ENCODE peak calls at places on chromosomes 13 and 19, in six cellular contexts. F, L, N, B, R and D are unnamed samples.

GRCh38 chr13:110944121-110944967 is 29.5 kb upstream of the ANKRD10 start:
- DNase-seq in F (peak), L (peak), N (peak), B (peak), R (no peak), D (peak)

GRCh38 chr13:107376393-107377085 is 808.6 kb upstream of the ARGLU1 start:
- DNase-seq in F (no peak), L (peak), N (no peak), B (no peak), R (no peak), D (peak)

GRCh38 chr19:12705654-12706331 is 9.4 kb upstream of the FBXW9 start:
- DNase-seq in F (no peak), L (no peak), N (no peak), B (no peak), R (no peak), D (no peak)

GRCh38 chr19:9671654-9672053 is 3.2 kb downstream of the ZNF562 start:
- DNase-seq in F (no peak), L (no peak), N (no peak), B (no peak), R (no peak), D (no peak)

GRCh38 chr13:25768726-25769270 is 283.0 kb downstream of the SHISA2 start:
- DNase-seq in F (no peak), L (no peak), N (no peak), B (no peak), R (no peak), D (no peak)

GRCh38 chr13:48491423-48492122 is 41.3 kb downstream of the RCBTB2 start:
- DNase-seq in F (no peak), L (peak), N (no peak), B (no peak), R (no peak), D (no peak)

GRCh38 chr19:29247051-29247450 is 34.1 kb upstream of the UQCRFS1 start:
- DNase-seq in F (no peak), L (no peak), N (no peak), B (no peak), R (no peak), D (peak)

GRCh38 chr13:100895656-100896055 is 221.1 kb upstream of the TMTC4 start:
- DNase-seq in F (no peak), L (no peak), N (no peak), B (no peak), R (no peak), D (no peak)

GRCh38 chr13:69970521-69970920 is 137.1 kb upstream of the ATXN8OS start:
- DNase-seq in F (no peak), L (no peak), N (no peak), B (peak), R (no peak), D (no peak)

GRCh38 chr13:98507060-98507797 is 69.7 kb downstream of the STK24 start:
- DNase-seq in F (no peak), L (no peak), N (no peak), B (peak), R (no peak), D (peak)

GRCh38 chr13:98480915-98481510 is 95.9 kb downstream of the STK24 start:
- DNase-seq in F (peak), L (peak), N (peak), B (no peak), R (no peak), D (no peak)

GRCh38 chr19:19817357-19817756 is 4.2 kb downstream of the ZNF506 start:
- DNase-seq in F (peak), L (no peak), N (peak), B (no peak), R (peak), D (no peak)

GRCh38 chr13:51822106-51822840 is 18.3 kb upstream of the DHRS12 start:
- DNase-seq in F (no peak), L (no peak), N (no peak), B (no peak), R (no peak), D (peak)

GRCh38 chr19:14381689-14382474 is 638 bp downstream of the ADGRE5 start:
- DNase-seq in F (peak), L (peak), N (peak), B (no peak), R (peak), D (no peak)

GRCh38 chr19:46955114-46955812 is 64.4 kb upstream of the NPAS1 start:
- DNase-seq in F (peak), L (peak), N (peak), B (no peak), R (no peak), D (no peak)

GRCh38 chr13:59587971-59588716 is 575.6 kb downstream of the DIAPH3 start:
- DNase-seq in F (no peak), L (no peak), N (no peak), B (peak), R (no peak), D (no peak)

GRCh38 chr19:48638831-48639381 is 1.7 kb upstream of the DBP start:
- DNase-seq in F (no peak), L (no peak), N (no peak), B (peak), R (no peak), D (no peak)

GRCh38 chr19:3450796-3451411 is 29.4 kb downstream of the SMIM24 start:
- DNase-seq in F (no peak), L (peak), N (no peak), B (no peak), R (no peak), D (peak)

GRCh38 chr13:49376121-49376520 is 67.7 kb downstream of the CAB39L start:
- DNase-seq in F (no peak), L (no peak), N (no peak), B (no peak), R (no peak), D (no peak)

GRCh38 chr19:14479985-14480694 is 5.0 kb upstream of the PTGER1 start:
- DNase-seq in F (peak), L (peak), N (peak), B (peak), R (peak), D (peak)

GRCh38 chr19:6473652-6474051 is 7.9 kb downstream of the DENND1C start:
- DNase-seq in F (no peak), L (no peak), N (no peak), B (no peak), R (no peak), D (no peak)

GRCh38 chr19:46546194-46546896 is 50.7 kb upstream of the PNMA8B start:
- DNase-seq in F (peak), L (peak), N (peak), B (peak), R (no peak), D (no peak)

GRCh38 chr19:54297759-54298305 is 15.1 kb downstream of the LILRA5 start:
- DNase-seq in F (no peak), L (no peak), N (no peak), B (peak), R (no peak), D (no peak)

GRCh38 chr19:13597625-13598024 is 91.3 kb upstream of the CACNA1A start:
- DNase-seq in F (peak), L (peak), N (peak), B (peak), R (peak), D (peak)

GRCh38 chr13:85019121-85019520 is 780.1 kb downstream of the SLITRK6 start:
- DNase-seq in F (no peak), L (no peak), N (no peak), B (no peak), R (no peak), D (no peak)

GRCh38 chr13:24997367-24997967 is 98.5 kb upstream of the PABPC3 start:
- DNase-seq in F (peak), L (peak), N (no peak), B (peak), R (no peak), D (peak)

GRCh38 chr19:1000095-1000494 is at the start of gene GRIN3B:
- DNase-seq in F (peak), L (peak), N (peak), B (peak), R (peak), D (no peak)

GRCh38 chr19:54440641-54441040 is 8.4 kb upstream of the LENG8 start:
- DNase-seq in F (no peak), L (no peak), N (no peak), B (no peak), R (no peak), D (no peak)

GRCh38 chr19:31610036-31610435 is 260.8 kb upstream of the TSHZ3 start:
- DNase-seq in F (no peak), L (no peak), N (no peak), B (no peak), R (no peak), D (no peak)

GRCh38 chr13:27704681-27705080 is 83.0 kb downstream of the POLR1D start:
- DNase-seq in F (no peak), L (no peak), N (no peak), B (no peak), R (no peak), D (no peak)

GRCh38 chr13:32669030-32669646 is 82.9 kb downstream of the PDS5B start:
- DNase-seq in F (no peak), L (peak), N (no peak), B (peak), R (no peak), D (peak)

GRCh38 chr19:40217921-40218890 is at the start of gene TTC9B:
- DNase-seq in F (peak), L (no peak), N (peak), B (peak), R (peak), D (peak)

GRCh38 chr19:42315024-42315423 is 1.9 kb downstream of the TMEM145 start:
- DNase-seq in F (no peak), L (no peak), N (no peak), B (no peak), R (no peak), D (no peak)